ENCODE peak calls at places on chromosomes 12 and 14, in seven cellular contexts. E is fibroblast of the aortic adventitia, C is cardiac fibroblast, M is fibroblast of lung, O is right lobe of liver, W is Peyer's patch, X is AG10803. V is an unnamed sample.

GRCh38 chr12:23204933-23205778 is 580.2 kb downstream of the ETNK1 start:
- DNase-seq in E (peak), C (peak), M (peak), O (no peak), W (no peak), X (peak), V (no peak)

GRCh38 chr14:27672047-27672446 is 1074.2 kb upstream of the NOVA1 start:
- DNase-seq in E (no peak), C (no peak), M (no peak), O (no peak), W (no peak), X (no peak), V (no peak)

GRCh38 chr12:45730116-45730841 is 773 bp downstream of the ARID2 start:
- DNase-seq in E (peak), C (peak), M (peak), O (peak), W (peak), X (peak), V (peak)

GRCh38 chr14:37668646-37669045 is 73.2 kb downstream of the TTC6 start:
- DNase-seq in E (peak), C (no peak), M (peak), O (no peak), W (no peak), X (no peak), V (no peak)

GRCh38 chr14:94989946-94990345 is 167.4 kb downstream of the DICER1 start:
- DNase-seq in E (no peak), C (no peak), M (no peak), O (no peak), W (no peak), X (no peak), V (no peak)

GRCh38 chr14:81392976-81393643 is 7.0 kb downstream of the STON2 start:
- DNase-seq in E (no peak), C (no peak), M (no peak), O (no peak), W (no peak), X (no peak), V (no peak)

GRCh38 chr14:29710015-29710414 is 217.6 kb downstream of the PRKD1 start:
- DNase-seq in E (peak), C (peak), M (no peak), O (no peak), W (no peak), X (peak), V (no peak)

GRCh38 chr12:120628919-120629318 is 11.5 kb upstream of the CABP1 start:
- DNase-seq in E (no peak), C (no peak), M (no peak), O (no peak), W (no peak), X (no peak), V (no peak)

GRCh38 chr12:100229036-100229635 is 28.5 kb downstream of the ACTR6 start:
- DNase-seq in E (peak), C (peak), M (peak), O (no peak), W (no peak), X (peak), V (no peak)

GRCh38 chr14:59964251-59965007 is 44.5 kb downstream of the LRRC9 start:
- DNase-seq in E (no peak), C (no peak), M (peak), O (no peak), W (no peak), X (no peak), V (no peak)

GRCh38 chr12:78181544-78182162 is 351.0 kb downstream of the NAV3 start:
- DNase-seq in E (peak), C (peak), M (no peak), O (no peak), W (no peak), X (peak), V (no peak)

GRCh38 chr14:50013198-50013918 is 103.0 kb downstream of the VCPKMT start:
- DNase-seq in E (no peak), C (no peak), M (peak), O (no peak), W (no peak), X (no peak), V (peak)

GRCh38 chr14:65840118-65840751 is 427.7 kb downstream of the FUT8 start:
- DNase-seq in E (no peak), C (no peak), M (no peak), O (no peak), W (no peak), X (no peak), V (no peak)

GRCh38 chr12:127295630-127296029 is 971.3 kb upstream of the TMEM132C start:
- DNase-seq in E (no peak), C (no peak), M (no peak), O (no peak), W (no peak), X (no peak), V (no peak)

GRCh38 chr12:100908501-100908900 is 113.9 kb downstream of the ANO4 start:
- DNase-seq in E (peak), C (peak), M (peak), O (no peak), W (no peak), X (peak), V (no peak)

GRCh38 chr14:77088645-77089044 is 9.4 kb upstream of the CIPC start:
- DNase-seq in E (no peak), C (no peak), M (no peak), O (no peak), W (no peak), X (no peak), V (no peak)

GRCh38 chr14:77086017-77086727 is 11.9 kb upstream of the CIPC start:
- DNase-seq in E (no peak), C (peak), M (peak), O (no peak), W (no peak), X (peak), V (no peak)

GRCh38 chr14:77086951-77087350 is 11.1 kb upstream of the CIPC start:
- DNase-seq in E (no peak), C (peak), M (no peak), O (no peak), W (no peak), X (no peak), V (no peak)

GRCh38 chr14:77087631-77088030 is 10.4 kb upstream of the CIPC start:
- DNase-seq in E (no peak), C (no peak), M (no peak), O (no peak), W (no peak), X (no peak), V (no peak)

DNA sequence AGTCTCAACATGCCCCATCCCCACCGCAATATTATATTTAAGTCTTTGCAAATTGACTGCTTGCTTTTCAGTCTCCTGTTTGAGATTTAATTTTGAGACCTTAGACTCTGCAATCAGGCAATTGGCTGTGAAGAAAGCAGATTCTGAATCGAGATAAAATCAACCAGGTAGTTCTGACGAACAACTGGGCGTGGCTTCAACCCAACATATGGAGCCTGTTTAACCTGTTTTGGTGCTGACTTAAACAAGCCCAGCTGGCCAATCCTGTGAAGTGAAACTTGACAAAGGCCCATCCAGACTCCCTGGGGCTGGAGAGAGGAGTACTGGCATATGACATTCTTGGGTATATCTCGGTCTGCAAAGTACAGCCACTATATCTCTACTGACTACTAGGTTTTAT is 9.8 kb upstream of the CIPC start:
- DNase-seq in E (no peak), C (no peak), M (no peak), O (no peak), W (no peak), X (no peak), V (peak)
- H3K4me3 ChIP-seq in E (no peak), C (no peak), M (no peak), O (no peak), W (no peak), X (no peak), V (no peak)

GRCh38 chr14:101561145-101561896 is at the start of gene DIO3:
- DNase-seq in E (no peak), C (peak), M (peak), O (no peak), W (no peak), X (no peak), V (no peak)
- H3K4me3 ChIP-seq in E (no peak), C (no peak), M (no peak), O (no peak), W (peak), X (no peak), V (peak)

GRCh38 chr14:53041067-53041466 is 90.2 kb upstream of the FERMT2 start:
- DNase-seq in E (no peak), C (no peak), M (no peak), O (no peak), W (no peak), X (no peak), V (no peak)

GRCh38 chr14:53044486-53044885 is 93.6 kb upstream of the FERMT2 start:
- DNase-seq in E (peak), C (peak), M (peak), O (no peak), W (no peak), X (peak), V (no peak)

GRCh38 chr14:53042480-53042879 is 91.6 kb upstream of the FERMT2 start:
- DNase-seq in E (peak), C (peak), M (peak), O (peak), W (no peak), X (no peak), V (no peak)

GRCh38 chr14:53047302-53047701 is 96.5 kb upstream of the FERMT2 start:
- DNase-seq in E (no peak), C (no peak), M (no peak), O (no peak), W (no peak), X (no peak), V (no peak)

GRCh38 chr14:53043107-53043704 is 92.4 kb upstream of the FERMT2 start:
- DNase-seq in E (peak), C (peak), M (peak), O (peak), W (no peak), X (no peak), V (no peak)
- H3K4me3 ChIP-seq in E (peak), C (no peak), M (peak), O (peak), W (no peak), X (no peak), V (no peak)

GRCh38 chr12:112947761-112948160 is 9.5 kb downstream of the OAS3 start:
- DNase-seq in E (no peak), C (no peak), M (no peak), O (no peak), W (no peak), X (no peak), V (no peak)
- H3K4me3 ChIP-seq in E (no peak), C (no peak), M (no peak), O (no peak), W (no peak), X (no peak), V (no peak)

GRCh38 chr12:124455336-124455735 is 112.1 kb downstream of the NCOR2 start:
- DNase-seq in E (no peak), C (no peak), M (no peak), O (no peak), W (no peak), X (no peak), V (no peak)

GRCh38 chr12:124452576-124453391 is 114.6 kb downstream of the NCOR2 start:
- DNase-seq in E (no peak), C (no peak), M (no peak), O (no peak), W (no peak), X (no peak), V (no peak)

GRCh38 chr12:124454735-124455134 is 112.7 kb downstream of the NCOR2 start:
- DNase-seq in E (peak), C (peak), M (peak), O (no peak), W (no peak), X (peak), V (no peak)

GRCh38 chr12:124454352-124454725 is 113.1 kb downstream of the NCOR2 start:
- DNase-seq in E (no peak), C (no peak), M (no peak), O (no peak), W (no peak), X (no peak), V (no peak)

DNA sequence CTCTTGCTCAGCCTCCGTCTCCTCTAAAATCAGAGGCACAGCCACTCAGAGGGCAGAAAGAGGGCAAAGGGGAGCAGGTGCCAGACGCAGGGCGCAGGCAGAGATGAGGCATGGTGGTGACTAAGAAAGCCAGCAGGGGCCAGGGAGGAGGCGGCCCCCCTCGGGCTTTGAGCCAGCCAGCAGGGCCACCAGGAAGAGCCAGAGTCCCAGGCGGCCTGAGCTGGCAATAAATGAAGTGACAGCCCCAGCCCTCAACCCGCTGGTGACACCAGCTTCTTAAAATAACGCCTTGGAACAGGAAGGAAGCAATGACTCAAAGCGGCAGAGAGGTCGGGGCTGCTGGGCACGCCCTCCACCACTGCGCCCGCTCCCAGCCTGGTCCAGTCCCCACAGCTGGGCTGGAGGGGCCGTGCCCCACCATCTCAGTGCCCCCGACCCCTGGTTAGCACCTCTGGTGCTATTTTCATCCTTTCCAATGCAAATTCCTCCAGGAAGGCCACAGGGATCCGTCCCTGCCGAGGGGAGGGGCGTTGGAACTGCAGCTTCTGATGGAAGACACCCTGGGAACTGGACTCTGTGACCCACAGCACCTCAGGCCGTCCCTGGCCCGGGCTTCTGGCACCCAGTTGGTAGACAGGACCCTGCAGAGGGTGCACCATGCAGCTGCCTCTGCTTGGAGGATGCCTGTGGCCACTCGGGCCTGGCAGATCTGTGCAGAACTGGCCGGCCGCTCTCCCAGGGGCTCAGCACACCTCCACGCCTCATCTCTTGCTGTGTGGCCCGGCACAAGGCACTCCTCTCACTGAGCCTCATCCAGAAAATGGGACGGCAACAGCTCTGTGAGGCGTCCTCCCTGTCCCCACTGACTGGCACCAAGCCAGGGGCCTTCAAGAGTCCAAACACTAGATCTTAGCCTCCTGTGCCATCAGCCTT is 113.7 kb downstream of the NCOR2 start:
- DNase-seq in E (peak), C (peak), M (peak), O (peak), W (peak), X (peak), V (no peak)
- H3K4me3 ChIP-seq in E (no peak), C (no peak), M (no peak), O (no peak), W (peak), X (no peak), V (no peak)

GRCh38 chr12:1797991-1798733 is 22.2 kb upstream of the LRTM2 start:
- DNase-seq in E (no peak), C (no peak), M (no peak), O (peak), W (peak), X (no peak), V (peak)
- H3K4me3 ChIP-seq in E (no peak), C (no peak), M (no peak), O (no peak), W (no peak), X (no peak), V (no peak)

GRCh38 chr14:92670177-92670576 is 78.2 kb downstream of the LGMN start:
- DNase-seq in E (peak), C (peak), M (peak), O (no peak), W (no peak), X (peak), V (no peak)
- H3K4me3 ChIP-seq in E (no peak), C (no peak), M (no peak), O (no peak), W (no peak), X (no peak), V (no peak)

DNA sequence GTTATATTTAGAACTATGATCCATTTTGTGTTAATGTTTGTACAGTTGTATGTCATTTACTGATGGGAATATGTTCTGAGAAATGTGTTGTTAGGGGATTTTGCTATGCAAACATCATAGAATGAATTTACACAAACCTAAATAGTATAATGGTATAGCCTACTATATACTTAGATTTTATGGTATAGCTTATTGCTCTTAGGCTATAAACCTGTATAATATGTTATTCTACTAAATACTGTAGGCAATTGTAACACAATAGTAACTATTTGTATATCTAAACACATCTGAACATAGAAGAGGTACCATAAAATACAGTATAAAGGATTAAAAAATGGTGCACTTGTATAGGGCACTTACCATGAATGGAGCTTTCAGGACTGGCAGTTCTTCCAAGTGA is 105.4 kb upstream of the GRIN2B start:
- DNase-seq in E (no peak), C (no peak), M (no peak), O (no peak), W (no peak), X (no peak), V (no peak)
- H3K4me3 ChIP-seq in E (no peak), C (no peak), M (no peak), O (no peak), W (no peak), X (no peak), V (no peak)

GRCh38 chr12:55737581-55738112 is 5.3 kb upstream of the GDF11 start:
- DNase-seq in E (no peak), C (no peak), M (no peak), O (no peak), W (no peak), X (no peak), V (no peak)
- H3K4me3 ChIP-seq in E (peak), C (no peak), M (peak), O (no peak), W (peak), X (peak), V (peak)

GRCh38 chr12:91179315-91179714 is 3.3 kb downstream of the DCN start:
- DNase-seq in E (peak), C (peak), M (no peak), O (no peak), W (no peak), X (peak), V (no peak)

GRCh38 chr12:91180162-91180561 is 2.5 kb downstream of the DCN start:
- DNase-seq in E (no peak), C (no peak), M (no peak), O (no peak), W (no peak), X (no peak), V (no peak)

GRCh38 chr12:91177380-91177779 is 5.2 kb downstream of the DCN start:
- DNase-seq in E (peak), C (no peak), M (peak), O (no peak), W (no peak), X (peak), V (no peak)

GRCh38 chr12:91178801-91179200 is 3.8 kb downstream of the DCN start:
- DNase-seq in E (peak), C (no peak), M (peak), O (no peak), W (no peak), X (peak), V (no peak)

DNA sequence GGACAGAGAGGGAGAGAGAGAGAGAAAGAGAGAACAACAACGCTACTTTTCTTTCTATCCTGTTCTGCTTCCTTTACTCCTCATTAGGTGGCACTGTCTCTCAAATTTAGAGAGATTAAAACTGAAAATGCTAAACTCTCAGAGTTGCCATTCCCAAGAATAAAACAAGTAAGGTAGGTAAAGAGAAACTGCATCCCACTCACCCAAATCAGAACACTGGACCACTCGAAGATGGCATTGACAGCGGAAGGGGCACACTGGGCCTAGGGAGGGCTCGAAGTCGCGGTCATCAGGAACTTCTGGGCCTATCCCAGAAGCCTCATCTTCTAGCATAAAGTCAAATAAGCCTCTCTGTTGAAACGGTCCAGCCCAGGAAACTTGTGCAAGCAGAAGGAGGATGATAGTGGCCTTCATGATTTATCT is 4.5 kb downstream of the DCN start:
- DNase-seq in E (peak), C (peak), M (peak), O (no peak), W (no peak), X (peak), V (no peak)
- H3K4me3 ChIP-seq in E (peak), C (peak), M (peak), O (no peak), W (peak), X (peak), V (no peak)

V was measured in RWPE2.